ENCODE peak calls at places on chromosomes 1 and 21, in nine cellular contexts. J is LHCN-M2; F is cardiac muscle cell; Z is NCI-H2227 treated with DMSO at 0.1 percent for 48 hours; B is pancreas; U is caudate nucleus; I is stimulated activated CD4-positive, alpha-beta T cell treated with anti-CD3 and anti-CD28 coated beads, Interleukin-2, amount 100 ng/mL, for 48 hours; L is neural crest cell; X is RWPE1. H is an unnamed sample.

GRCh38 chr1:202836616-202837403 is 26.1 kb downstream of the PCAT6 start:
- DNase-seq in J (no peak), F (no peak), Z (no peak), B (no peak), U (no peak), I (no peak), L (no peak), X (peak), H (no peak)

GRCh38 chr1:178874966-178875365 is 4.1 kb upstream of the ANGPTL1 start:
- DNase-seq in J (peak), F (no peak), Z (no peak), B (no peak), U (no peak), I (no peak), L (no peak), X (no peak), H (no peak)

GRCh38 chr1:181094813-181095212 is 6.3 kb downstream of the IER5 start:
- DNase-seq in J (peak), F (peak), Z (no peak), B (no peak), U (no peak), I (no peak), L (no peak), X (no peak), H (no peak)

GRCh38 chr21:46172863-46173528 is 11.3 kb downstream of the SPATC1L start:
- DNase-seq in J (no peak), F (no peak), Z (no peak), B (no peak), U (no peak), I (no peak), L (no peak), X (no peak), H (no peak)

GRCh38 chr1:22971161-22972062 is 1.3 kb downstream of the LACTBL1 start:
- DNase-seq in J (no peak), F (peak), Z (peak), B (no peak), U (no peak), I (no peak), L (no peak), X (peak), H (no peak)

GRCh38 chr1:179353546-179353945 is 12.2 kb upstream of the AXDND1 start:
- DNase-seq in J (peak), F (peak), Z (no peak), B (no peak), U (no peak), I (no peak), L (no peak), X (peak), H (no peak)

GRCh38 chr1:23636009-23636408 is 55.6 kb upstream of the RPL11 start:
- DNase-seq in J (no peak), F (no peak), Z (no peak), B (no peak), U (no peak), I (no peak), L (no peak), X (no peak), H (no peak)

GRCh38 chr21:45364464-45365185 is 40.3 kb upstream of the COL18A1 start:
- DNase-seq in J (peak), F (no peak), Z (no peak), B (peak), U (no peak), I (no peak), L (no peak), X (no peak), H (peak)